ENCODE peak calls at places on chromosome 21, in eight cellular contexts. L, T, F, D, P, H, K and O are unnamed samples.

GRCh38 chr21:35324372-35325220 is 275.5 kb upstream of the RUNX1 start:
- DNase-seq in H (no peak), D (peak; percentile 65), F (no peak), P (no peak), K (no peak), T (peak; percentile 60), L (peak; percentile 8), O (no peak)

GRCh38 chr21:37257526-37257966 is 9.6 kb downstream of the VPS26C start:
- DNase-seq in D (peak; percentile 38), T (peak; percentile 26), P (no peak), K (no peak), L (peak; percentile 8), F (peak; percentile 23), H (peak; percentile 56), O (no peak)

GRCh38 chr21:33750017-33750416 is 107.7 kb downstream of the ITSN1 start:
- DNase-seq in L (no peak), H (no peak), D (no peak), T (no peak), K (no peak), P (no peak), F (no peak), O (no peak)

GRCh38 chr21:42486120-42486519 is 9.9 kb downstream of the RSPH1 start:
- DNase-seq in P (no peak), H (no peak), T (no peak), L (no peak), K (no peak), D (no peak), F (no peak), O (no peak)

GRCh38 chr21:41966872-41967621 is 13.2 kb upstream of the C2CD2 start:
- DNase-seq in L (no peak), P (no peak), H (no peak), K (no peak), T (no peak), F (no peak), D (no peak), O (no peak)

GRCh38 chr21:36388076-36388475 is 2.9 kb downstream of the CHAF1B start:
- DNase-seq in P (no peak), T (no peak), F (no peak), L (no peak), H (no peak), D (no peak), K (no peak), O (no peak)

GRCh38 chr21:15788847-15789548 is 59.2 kb downstream of the USP25 start:
- DNase-seq in P (no peak), D (peak; percentile 13), F (no peak), T (peak; percentile 3), K (no peak), L (peak; percentile 34), H (no peak), O (no peak)

GRCh38 chr21:45932922-45933502 is 48.6 kb upstream of the COL6A1 start:
- DNase-seq in F (peak; percentile 8), D (no peak), L (no peak), P (no peak), K (no peak), H (no peak), T (no peak), O (no peak)

GRCh38 chr21:26007911-26008579 is 162.5 kb downstream of the APP start:
- DNase-seq in P (peak; percentile 62), L (no peak), D (no peak), K (no peak), T (no peak), F (no peak), H (no peak), O (no peak)

GRCh38 chr21:33729631-33730030 is 87.3 kb downstream of the ITSN1 start:
- DNase-seq in T (no peak), H (no peak), F (no peak), K (no peak), P (no peak), L (no peak), D (no peak), O (no peak)

GRCh38 chr21:25834376-25834775 is 99.6 kb downstream of the GABPA start:
- DNase-seq in K (no peak), F (no peak), D (no peak), T (no peak), L (peak; percentile 64), P (no peak), H (no peak), O (no peak)

GRCh38 chr21:36718951-36719501 is 20.1 kb downstream of the SIM2 start:
- DNase-seq in F (no peak), H (no peak), D (no peak), K (no peak), L (peak; percentile 82), T (no peak), P (peak; percentile 88), O (no peak)

GRCh38 chr21:43207043-43207315 is 38.2 kb downstream of the CRYAA start:
- DNase-seq in P (no peak), H (no peak), D (no peak), F (no peak), L (no peak), K (no peak), T (no peak), O (no peak)

GRCh38 chr21:32690085-32690484 is 37.7 kb downstream of the SYNJ1 start:
- DNase-seq in K (no peak), L (no peak), F (no peak), H (no peak), P (no peak), T (no peak), D (no peak), O (no peak)

GRCh38 chr21:45549670-45550463 is 7.6 kb upstream of the SLC19A1 start:
- DNase-seq in L (no peak), D (no peak), K (no peak), T (no peak), H (peak; percentile 60), P (no peak), F (no peak), O (no peak)

GRCh38 chr21:36773995-36774394 is 75.1 kb downstream of the SIM2 start:
- DNase-seq in H (no peak), T (no peak), D (no peak), F (no peak), P (no peak), K (no peak), L (no peak), O (no peak)

GRCh38 chr21:38140192-38140905 is 116.4 kb upstream of the KCNJ15 start:
- DNase-seq in D (peak; percentile 47), L (peak; percentile 26), F (no peak), P (peak; percentile 26), H (peak; percentile 66), K (no peak), T (peak; percentile 19), O (no peak)

GRCh38 chr21:41098481-41098880 is 69.5 kb upstream of the BACE2 start:
- DNase-seq in F (no peak), P (no peak), L (no peak), K (no peak), H (no peak), D (no peak), T (no peak), O (no peak)

GRCh38 chr21:42892582-42892930 is 553 bp upstream of the NDUFV3 start:
- DNase-seq in F (no peak), P (no peak), K (no peak), D (no peak), H (no peak), T (no peak), L (no peak), O (no peak)

GRCh38 chr21:14603202-14603601 is 57.1 kb upstream of the SAMSN1 start:
- DNase-seq in F (no peak), T (peak; percentile 1), L (peak; percentile 16), K (no peak), D (peak; percentile 88), H (no peak), P (no peak), O (no peak)

GRCh38 chr21:17848228-17848627 is 29.1 kb upstream of the C21orf91 start:
- DNase-seq in F (no peak), K (peak; percentile 3), P (peak; percentile 78), D (peak; percentile 98), H (no peak), L (peak; percentile 66), T (peak; percentile 86), O (peak; percentile 4)

GRCh38 chr21:28220670-28221069 is 772.0 kb downstream of the LTN1 start:
- DNase-seq in D (peak; percentile 31), K (no peak), P (peak; percentile 57), F (no peak), H (no peak), L (no peak), T (no peak), O (no peak)

GRCh38 chr21:44455524-44456206 is 355 bp downstream of the LRRC3 start:
- DNase-seq in T (peak; percentile 50), H (peak; percentile 76), L (peak; percentile 45), K (no peak), P (no peak), F (peak; percentile 35), D (peak; percentile 33), O (peak; percentile 75)

GRCh38 chr21:32463367-32463766 is 50.9 kb downstream of the EVA1C start:
- DNase-seq in L (no peak), T (no peak), D (peak; percentile 73), K (no peak), F (no peak), P (no peak), H (no peak), O (no peak)

GRCh38 chr21:45499970-45500575 is 42.2 kb downstream of the SLC19A1 start:
- DNase-seq in K (no peak), F (no peak), L (no peak), T (no peak), D (no peak), P (no peak), H (peak; percentile 32), O (no peak)

GRCh38 chr21:16388911-16389515 is 659.2 kb downstream of the USP25 start:
- DNase-seq in P (no peak), T (no peak), H (no peak), L (no peak), F (no peak), D (no peak), K (no peak), O (no peak)

GRCh38 chr21:46151261-46151988 is 4.0 kb downstream of the FTCD start:
- DNase-seq in D (no peak), T (no peak), L (no peak), K (no peak), P (no peak), H (peak; percentile 47), F (no peak), O (no peak)

GRCh38 chr21:29725025-29725736 is 214.6 kb downstream of the GRIK1 start:
- DNase-seq in P (no peak), L (no peak), K (no peak), F (no peak), H (no peak), T (no peak), D (no peak), O (no peak)

GRCh38 chr21:43312011-43312410 is 114.9 kb downstream of the SIK1 start:
- DNase-seq in F (no peak), P (no peak), L (no peak), T (no peak), K (peak; percentile 29), H (no peak), D (no peak), O (no peak)

GRCh38 chr21:36859744-36860501 is 106.5 kb downstream of the HLCS start:
- DNase-seq in P (no peak), L (peak; percentile 93), H (peak; percentile 83), F (peak; percentile 17), D (peak; percentile 45), K (peak; percentile 87), T (peak; percentile 30), O (peak; percentile 28)

GRCh38 chr21:33281101-33281652 is 15.0 kb downstream of the IL10RB start:
- DNase-seq in T (no peak), L (no peak), P (no peak), F (no peak), D (no peak), H (no peak), K (no peak), O (no peak)

GRCh38 chr21:38136201-38136600 is 120.6 kb upstream of the KCNJ15 start:
- DNase-seq in H (no peak), F (no peak), T (no peak), L (peak; percentile 20), K (no peak), D (peak; percentile 20), P (no peak), O (no peak)

GRCh38 chr21:39006653-39007417 is 176.4 kb downstream of the PSMG1 start:
- DNase-seq in K (peak; percentile 26), T (no peak), D (peak; percentile 28), H (peak; percentile 67), L (no peak), F (no peak), P (peak; percentile 63), O (no peak)